ENCODE peak calls at places on chromosomes 16 and 17, in seven cellular contexts. Y is transverse colon, K is NCI-H460, U is A172, S is GM19239, T is ELF-1, D is astrocyte of the hippocampus. I is an unnamed sample.

GRCh38 chr16:54720259-54720658 is 210.4 kb upstream of the IRX5 start:
- DNase-seq in Y (no peak), K (no peak), U (no peak), S (no peak), T (no peak), D (no peak), I (no peak)

GRCh38 chr16:50190292-50190691 is 37.2 kb downstream of the TENT4B start:
- DNase-seq in Y (no peak), K (no peak), U (no peak), S (no peak), T (no peak), D (no peak), I (no peak)

GRCh38 chr17:14261406-14261805 is 24.7 kb upstream of the CDRT15 start:
- DNase-seq in Y (no peak), K (no peak), U (no peak), S (no peak), T (no peak), D (no peak), I (no peak)

GRCh38 chr16:1375741-1376410 is 24.1 kb downstream of the GNPTG start:
- DNase-seq in Y (no peak), K (no peak), U (no peak), S (no peak), T (no peak), D (no peak), I (no peak)

GRCh38 chr16:81526935-81527334 is 82.3 kb downstream of the CMIP start:
- DNase-seq in Y (no peak), K (no peak), U (no peak), S (no peak), T (no peak), D (peak; percentile 44), I (no peak)

GRCh38 chr16:4142268-4142667 is 26.0 kb upstream of the ADCY9 start:
- DNase-seq in Y (no peak), K (no peak), U (no peak), S (no peak), T (no peak), D (no peak), I (no peak)

GRCh38 chr17:81054881-81055370 is 20.0 kb downstream of the BAIAP2 start:
- DNase-seq in Y (no peak), K (no peak), U (no peak), S (no peak), T (no peak), D (no peak), I (no peak)

GRCh38 chr16:65655802-65656201 is 533.9 kb upstream of the CDH11 start:
- DNase-seq in Y (no peak), K (no peak), U (no peak), S (no peak), T (peak; percentile 54), D (no peak), I (no peak)

I was measured in myocyte.